ENCODE peak calls at places on chromosomes 5 and 9, in nine cellular contexts. S is OCI-LY7, M is neural progenitor cell, Z is Karpas-422, K is GM12878, D is PC-3, G is mesendoderm, I is HCT116, V is mammary epithelial cell. Q is an unnamed sample.

GRCh38 chr9:15512889-15513288 is 2.1 kb upstream of the PSIP1 start:
- DNase-seq in M (peak), Z (no peak), V (no peak), D (no peak), G (peak), I (no peak), S (peak), K (no peak), Q (no peak)

GRCh38 chr9:129334744-129335080 is 156.7 kb upstream of the IER5L start:
- DNase-seq in S (no peak), M (no peak), D (no peak), V (no peak), K (no peak), Z (no peak), I (no peak), G (no peak), Q (no peak)

GRCh38 chr5:146002491-146002890 is 66.1 kb downstream of the SH3RF2 start:
- DNase-seq in V (no peak), K (no peak), M (no peak), I (no peak), S (no peak), D (no peak), G (no peak), Z (no peak), Q (no peak)

GRCh38 chr5:34474573-34475021 is 181.5 kb upstream of the RAI14 start:
- DNase-seq in Z (peak), I (peak), M (peak), D (peak), S (peak), G (peak), V (peak), K (no peak), Q (peak)

GRCh38 chr5:122985954-122986721 is 50.4 kb downstream of the PPIC start:
- DNase-seq in V (no peak), K (peak), I (no peak), S (no peak), Z (no peak), G (no peak), D (no peak), M (no peak), Q (no peak)

GRCh38 chr9:2857564-2858198 is 13.8 kb upstream of the PUM3 start:
- DNase-seq in G (peak), D (peak), Z (peak), M (peak), S (peak), I (peak), V (peak), K (peak), Q (peak)

GRCh38 chr9:110994771-110995241 is 43.5 kb downstream of the LPAR1 start:
- DNase-seq in Z (no peak), V (no peak), G (no peak), D (no peak), M (no peak), K (no peak), I (no peak), S (no peak), Q (no peak)

GRCh38 chr9:131111186-131111853 is 14.1 kb upstream of the NUP214 start:
- DNase-seq in S (no peak), Z (no peak), M (peak), G (peak), V (no peak), D (no peak), I (no peak), K (no peak), Q (peak)

GRCh38 chr9:89095755-89096154 is 82.9 kb downstream of the SHC3 start:
- DNase-seq in D (no peak), M (no peak), V (no peak), G (no peak), Z (no peak), I (no peak), S (no peak), K (no peak), Q (no peak)

GRCh38 chr5:157161996-157162395 is 4.1 kb downstream of the GARIN3 start:
- DNase-seq in I (no peak), Z (no peak), G (no peak), K (no peak), S (no peak), M (no peak), V (no peak), D (no peak), Q (no peak)

GRCh38 chr5:111641533-111642230 is 115.3 kb downstream of the NREP start:
- DNase-seq in K (no peak), I (no peak), S (no peak), M (no peak), V (peak), D (peak), Z (no peak), G (no peak), Q (peak)

GRCh38 chr5:139212484-139212883 is 14.3 kb upstream of the SIL1 start:
- DNase-seq in I (no peak), K (no peak), V (no peak), M (no peak), S (no peak), G (no peak), Z (no peak), D (no peak), Q (no peak)

GRCh38 chr5:72107874-72108199 is 562 bp downstream of the MAP1B start:
- DNase-seq in I (no peak), M (peak), D (no peak), S (no peak), K (no peak), V (peak), G (peak), Z (no peak), Q (peak)

GRCh38 chr9:28583832-28584231 is 1010.6 kb upstream of the C9orf72 start:
- DNase-seq in K (no peak), M (no peak), Z (no peak), I (no peak), S (no peak), G (no peak), D (no peak), V (no peak), Q (no peak)

GRCh38 chr9:136472640-136473353 is 10.0 kb downstream of the SEC16A start:
- DNase-seq in D (no peak), K (no peak), M (no peak), G (no peak), S (no peak), V (no peak), I (no peak), Z (no peak), Q (no peak)

GRCh38 chr9:134492281-134492691 is 149.3 kb upstream of the COL5A1 start:
- DNase-seq in G (no peak), S (no peak), M (no peak), K (no peak), V (no peak), D (no peak), I (no peak), Z (no peak), Q (peak)

GRCh38 chr9:100063185-100063584 is 35.6 kb downstream of the ERP44 start:
- DNase-seq in G (peak), K (no peak), V (no peak), I (no peak), Z (no peak), S (no peak), M (no peak), D (no peak), Q (no peak)
- H3K4me3 ChIP-seq in G (no peak), K (no peak), V (no peak), I (no peak), Z (no peak), S (no peak), M (no peak), D (no peak), Q (no peak)

DNA sequence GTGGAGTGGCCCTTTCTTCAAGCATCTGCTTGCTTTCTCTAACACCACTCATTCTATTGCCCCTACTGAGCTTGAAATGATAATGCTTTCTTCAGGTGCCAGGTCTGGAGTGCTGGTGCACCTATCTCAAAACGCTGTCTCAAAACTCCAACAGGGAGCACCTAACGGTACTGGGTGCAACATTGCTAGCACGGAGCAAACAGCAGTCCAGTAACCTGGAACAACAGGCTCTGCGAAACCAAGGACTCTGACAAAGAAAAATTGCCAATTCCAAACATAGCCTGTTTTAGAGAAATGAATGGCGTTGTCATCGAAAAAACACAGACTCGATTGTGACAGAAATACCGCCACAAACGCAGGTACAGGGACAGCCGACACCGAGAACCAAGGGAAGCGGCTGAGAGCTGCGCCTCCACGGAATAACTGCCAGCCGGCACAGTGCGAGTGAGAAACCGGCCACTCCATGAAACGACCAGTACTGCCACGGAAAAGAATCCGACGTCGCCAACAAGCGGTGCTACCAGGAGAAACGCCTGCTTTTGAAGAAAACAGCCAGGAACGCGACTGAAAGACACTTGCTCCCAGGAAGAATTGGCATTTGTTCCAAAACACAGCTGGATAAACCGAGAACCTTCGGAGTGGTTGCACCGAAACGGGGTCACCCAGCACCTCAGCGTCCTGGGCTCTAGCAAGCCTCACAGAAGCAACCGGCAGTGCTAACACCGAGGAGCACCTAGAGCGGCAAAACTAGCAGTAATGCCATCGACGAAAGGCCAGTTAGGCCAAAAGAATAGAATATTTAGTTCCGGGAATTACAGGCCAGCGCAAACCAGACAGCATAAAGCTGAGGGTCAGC is 3.0 kb downstream of the ANXA2R start:
- DNase-seq in I (no peak), V (no peak), M (peak), K (no peak), G (peak), S (no peak), D (peak), Z (no peak), Q (no peak)
- H3K4me2 ChIP-seq in I (no peak), V (peak), M (no peak), K (peak), G (peak), S (peak), D (peak), Z (no peak), Q (peak)

GRCh38 chr5:56142233-56142619 is 90.9 kb downstream of the ANKRD55 start:
- DNase-seq in V (no peak), Z (no peak), I (no peak), M (peak), K (no peak), S (no peak), G (no peak), D (no peak), Q (no peak)
- H3K4me3 ChIP-seq in V (no peak), Z (no peak), I (no peak), M (no peak), K (no peak), S (no peak), G (no peak), D (no peak), Q (no peak)

GRCh38 chr5:140978260-140978659 is 12.0 kb downstream of the PCDHAC2 start:
- DNase-seq in Z (no peak), K (no peak), M (no peak), V (no peak), G (no peak), D (no peak), I (no peak), S (no peak), Q (no peak)
- H3K4me2 ChIP-seq in Z (no peak), K (no peak), M (no peak), V (no peak), G (no peak), D (no peak), I (no peak), S (no peak), Q (no peak)

GRCh38 chr5:149356391-149356790 is 1.5 kb upstream of the PCYOX1L start:
- DNase-seq in G (no peak), K (no peak), D (no peak), V (peak), I (no peak), M (no peak), Z (no peak), S (no peak), Q (no peak)

GRCh38 chr5:149358294-149358651 is 427 bp downstream of the PCYOX1L start:
- DNase-seq in G (no peak), K (no peak), M (no peak), Z (peak), I (no peak), V (no peak), S (peak), D (peak), Q (peak)

GRCh38 chr5:149357370-149358293 is at the start of gene PCYOX1L:
- DNase-seq in S (peak), V (peak), D (peak), I (peak), K (peak), G (peak), M (peak), Z (peak), Q (peak)

GRCh38 chr5:149360262-149360661 is 2.4 kb downstream of the PCYOX1L start:
- DNase-seq in Z (no peak), K (no peak), M (no peak), V (no peak), G (no peak), I (no peak), D (no peak), S (no peak), Q (no peak)

GRCh38 chr5:149358818-149359217 is 972 bp downstream of the PCYOX1L start:
- DNase-seq in Z (no peak), V (no peak), M (no peak), D (peak), G (no peak), K (no peak), S (no peak), I (no peak), Q (no peak)
- H3K4me3 ChIP-seq in Z (peak), V (peak), M (peak), D (peak), G (no peak), K (peak), S (peak), I (peak), Q (peak)

GRCh38 chr5:62312036-62312435 is 6.0 kb downstream of the KIF2A start:
- DNase-seq in G (no peak), I (no peak), S (no peak), K (no peak), V (peak), M (no peak), Z (no peak), D (no peak), Q (no peak)

GRCh38 chr5:62310426-62311105 is 4.6 kb downstream of the KIF2A start:
- DNase-seq in D (no peak), M (no peak), I (no peak), G (peak), S (no peak), V (no peak), Z (no peak), K (no peak), Q (no peak)

GRCh38 chr5:62315376-62316049 is 9.5 kb downstream of the KIF2A start:
- DNase-seq in I (no peak), D (no peak), S (no peak), G (peak), Z (no peak), V (no peak), M (no peak), K (no peak), Q (no peak)

GRCh38 chr5:62314431-62314830 is 8.4 kb downstream of the KIF2A start:
- DNase-seq in K (no peak), Z (no peak), G (no peak), I (no peak), S (no peak), M (no peak), V (no peak), D (no peak), Q (no peak)

GRCh38 chr5:62312674-62313073 is 6.7 kb downstream of the KIF2A start:
- DNase-seq in Z (no peak), K (no peak), M (no peak), G (no peak), I (no peak), D (no peak), S (no peak), V (no peak), Q (no peak)
- H3K4me2 ChIP-seq in Z (no peak), K (no peak), M (no peak), G (no peak), I (no peak), D (no peak), S (no peak), V (no peak), Q (no peak)

DNA sequence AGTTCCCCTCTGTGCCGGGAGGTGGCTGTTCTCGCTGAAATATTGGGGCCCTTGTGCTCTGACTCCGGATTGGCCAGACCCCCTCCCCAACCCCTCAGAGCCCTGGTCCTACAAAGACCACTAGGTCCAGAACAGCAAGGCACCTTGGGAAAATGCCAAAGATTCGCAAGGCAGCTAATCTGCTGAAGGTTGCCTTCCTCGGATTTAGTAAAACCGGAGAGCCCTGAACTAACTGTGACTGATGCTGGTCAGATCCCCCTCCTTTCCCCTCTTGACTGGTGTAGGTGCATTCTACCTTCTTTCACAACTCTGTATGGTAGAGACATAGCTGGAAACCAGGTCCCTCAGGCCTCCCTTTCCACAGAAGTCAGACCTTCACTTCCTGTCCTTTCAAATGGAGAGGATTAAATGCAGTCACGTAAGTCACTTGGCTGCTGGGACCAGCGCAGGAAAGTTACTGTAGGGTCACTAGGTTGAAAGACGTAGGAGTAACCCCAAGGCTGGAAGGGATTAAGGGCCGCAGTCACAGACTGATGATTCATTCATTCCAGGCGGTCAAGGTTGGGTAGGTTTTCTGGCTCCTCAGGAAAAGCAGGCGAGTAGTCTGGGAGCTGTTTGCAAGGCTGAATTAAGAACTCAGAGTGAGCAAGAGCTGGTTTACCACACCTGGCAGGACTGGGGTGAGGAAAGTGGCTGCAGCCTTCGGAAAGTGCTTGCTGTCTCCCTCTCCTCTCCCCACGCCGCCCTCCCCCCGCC is 5.3 kb downstream of the BARX1 start:
- DNase-seq in Z (no peak), D (peak), I (peak), S (no peak), K (no peak), M (peak), V (peak), G (peak), Q (peak)
- H3K4me3 ChIP-seq in Z (no peak), D (no peak), I (no peak), S (no peak), K (no peak), M (no peak), V (no peak), G (no peak), Q (no peak)

DNA sequence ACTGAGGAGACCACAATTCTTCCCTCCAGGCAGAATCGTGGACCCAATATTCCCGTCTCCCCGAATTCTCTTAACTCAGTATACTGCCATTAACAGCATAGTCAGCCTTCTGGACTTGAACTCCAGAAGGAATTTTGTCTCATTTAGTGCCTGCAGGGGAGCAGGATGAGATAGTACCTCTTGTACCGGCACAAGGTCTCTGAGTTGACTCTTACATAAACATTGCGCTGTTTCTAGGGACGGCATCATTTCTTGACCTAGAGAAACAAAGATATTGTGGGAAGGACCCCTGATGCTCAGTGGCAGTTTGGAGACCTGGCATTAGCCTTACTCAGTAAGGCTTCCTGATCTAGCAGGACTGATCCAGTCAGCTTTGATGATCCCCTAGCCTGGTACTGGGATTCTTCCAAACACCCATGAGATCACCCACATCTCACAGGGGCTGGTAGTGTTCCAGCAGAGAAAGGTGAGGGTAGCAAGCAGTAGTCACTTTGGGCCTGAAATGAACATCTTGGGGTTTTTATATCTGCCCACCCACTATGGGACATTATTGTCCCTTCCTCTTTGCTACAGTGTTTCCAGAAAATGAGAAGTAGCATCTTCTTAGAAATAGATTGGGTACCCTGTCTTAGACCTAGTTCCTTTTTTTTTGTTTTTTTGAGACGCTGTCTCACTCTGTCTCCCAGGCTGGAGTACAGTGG is 249.0 kb upstream of the ANKRD55 start:
- DNase-seq in S (peak), K (no peak), G (no peak), I (no peak), Z (peak), D (no peak), V (no peak), M (no peak), Q (peak)
- H3K4me2 ChIP-seq in S (peak), K (peak), G (no peak), I (no peak), Z (peak), D (peak), V (no peak), M (no peak), Q (peak)

GRCh38 chr9:96871176-96871575 is 16.9 kb upstream of the ZNF782 start:
- DNase-seq in D (no peak), M (no peak), S (no peak), G (no peak), V (peak), K (no peak), Z (no peak), I (no peak), Q (no peak)

GRCh38 chr9:96875460-96876142 is 21.3 kb upstream of the ZNF782 start:
- DNase-seq in G (peak), S (peak), I (peak), V (peak), Z (peak), D (peak), K (peak), M (peak), Q (peak)

GRCh38 chr9:96877269-96877668 is 23.0 kb upstream of the ZNF782 start:
- DNase-seq in K (no peak), V (no peak), S (no peak), D (no peak), M (no peak), G (no peak), Z (no peak), I (no peak), Q (no peak)

GRCh38 chr9:96874201-96874785 is 20.0 kb upstream of the ZNF782 start:
- DNase-seq in V (no peak), K (no peak), S (peak), Z (no peak), G (no peak), M (no peak), D (no peak), I (no peak), Q (no peak)

DNA sequence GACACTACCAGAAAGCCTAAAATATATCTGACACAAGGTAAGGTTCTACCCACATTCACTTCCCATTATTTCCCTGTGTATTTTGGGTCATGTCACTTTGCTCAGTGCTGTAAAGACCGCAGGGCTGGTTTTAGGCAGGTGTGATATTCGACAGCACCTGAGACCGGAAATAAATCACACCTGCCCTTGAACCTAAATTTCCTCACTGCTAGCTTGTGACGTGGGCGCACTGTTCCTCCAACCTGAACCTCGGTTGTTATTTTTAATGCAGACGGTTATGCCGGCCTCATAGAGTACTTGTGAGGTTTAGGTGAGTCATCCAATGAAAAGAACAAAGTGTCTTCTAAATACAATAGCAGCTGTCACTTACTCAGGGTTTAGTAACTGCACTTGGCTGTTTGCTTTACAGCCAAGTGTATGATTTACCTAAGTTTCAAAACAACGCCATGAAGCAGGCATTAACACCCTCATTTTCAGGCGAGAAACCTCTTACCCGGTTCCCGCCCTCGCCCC is 20.7 kb upstream of the ZNF782 start:
- DNase-seq in I (peak), V (peak), D (peak), S (peak), K (peak), G (no peak), Z (no peak), M (no peak), Q (no peak)
- H3K4me3 ChIP-seq in I (peak), V (peak), D (peak), S (peak), K (peak), G (no peak), Z (peak), M (peak), Q (peak)

Q was measured in osteoblast.